ENCODE peak calls at places on chromosomes 5 and 9, in eight cellular contexts. One of them, this sample, is unnamed.

GRCh38 chr5:36889264-36889663 is 12.7 kb downstream of the NIPBL start:
- DNase-seq in GM12878: no peak
- DNase-seq in vagina: no peak
- DNase-seq in foreskin fibroblast: no peak
- DNase-seq in brain microvascular endothelial cell: no peak
- DNase-seq in BJ: no peak
- DNase-seq in AG04449: no peak
- DNase-seq in choroid plexus epithelial cell: no peak
- DNase-seq in this sample: no peak

GRCh38 chr9:93540305-93540704 is 36.1 kb upstream of the PHF2 start:
- DNase-seq in foreskin fibroblast: no peak
- DNase-seq in choroid plexus epithelial cell: no peak
- DNase-seq in GM12878: no peak
- DNase-seq in AG04449: no peak
- DNase-seq in vagina: no peak
- DNase-seq in brain microvascular endothelial cell: no peak
- DNase-seq in BJ: no peak
- DNase-seq in this sample: no peak

GRCh38 chr5:159106569-159107282 is 7.0 kb upstream of the EBF1 start:
- DNase-seq in vagina: no peak
- DNase-seq in AG04449: no peak
- DNase-seq in BJ: no peak
- DNase-seq in choroid plexus epithelial cell: peak
- DNase-seq in GM12878: no peak
- DNase-seq in foreskin fibroblast: peak
- DNase-seq in brain microvascular endothelial cell: peak
- DNase-seq in this sample: no peak

GRCh38 chr9:36337002-36337401 is 63.1 kb downstream of the RNF38 start:
- DNase-seq in brain microvascular endothelial cell: no peak
- DNase-seq in GM12878: no peak
- DNase-seq in foreskin fibroblast: no peak
- DNase-seq in vagina: no peak
- DNase-seq in choroid plexus epithelial cell: no peak
- DNase-seq in AG04449: no peak
- DNase-seq in BJ: no peak
- DNase-seq in this sample: no peak

GRCh38 chr9:34929506-34930102 is 28.5 kb upstream of the PHF24 start:
- DNase-seq in GM12878: no peak
- DNase-seq in choroid plexus epithelial cell: peak
- DNase-seq in AG04449: no peak
- DNase-seq in vagina: no peak
- DNase-seq in brain microvascular endothelial cell: peak
- DNase-seq in BJ: no peak
- DNase-seq in foreskin fibroblast: no peak
- DNase-seq in this sample: no peak

GRCh38 chr9:96249746-96250145 is 52.2 kb downstream of the HSD17B3 start:
- DNase-seq in choroid plexus epithelial cell: no peak
- DNase-seq in brain microvascular endothelial cell: no peak
- DNase-seq in vagina: no peak
- DNase-seq in AG04449: no peak
- DNase-seq in GM12878: no peak
- DNase-seq in BJ: no peak
- DNase-seq in foreskin fibroblast: no peak
- DNase-seq in this sample: no peak

GRCh38 chr5:176877793-176878331 is 21.3 kb downstream of the HK3 start:
- DNase-seq in AG04449: no peak
- DNase-seq in GM12878: no peak
- DNase-seq in vagina: no peak
- DNase-seq in choroid plexus epithelial cell: no peak
- DNase-seq in brain microvascular endothelial cell: no peak
- DNase-seq in BJ: no peak
- DNase-seq in foreskin fibroblast: no peak
- DNase-seq in this sample: no peak

GRCh38 chr5:116441223-116441622 is 133.4 kb downstream of the SEMA6A start:
- DNase-seq in choroid plexus epithelial cell: no peak
- DNase-seq in GM12878: no peak
- DNase-seq in foreskin fibroblast: no peak
- DNase-seq in brain microvascular endothelial cell: no peak
- DNase-seq in AG04449: no peak
- DNase-seq in BJ: no peak
- DNase-seq in vagina: no peak
- DNase-seq in this sample: no peak

GRCh38 chr9:136945333-136946227 is 537 bp downstream of the C8G start:
- DNase-seq in AG04449: no peak
- DNase-seq in GM12878: no peak
- DNase-seq in brain microvascular endothelial cell: no peak
- DNase-seq in foreskin fibroblast: no peak
- DNase-seq in vagina: no peak
- DNase-seq in BJ: no peak
- DNase-seq in choroid plexus epithelial cell: no peak
- DNase-seq in this sample: no peak

GRCh38 chr5:133232911-133233310 is 181.1 kb downstream of the HSPA4 start:
- DNase-seq in brain microvascular endothelial cell: no peak
- DNase-seq in GM12878: no peak
- DNase-seq in choroid plexus epithelial cell: no peak
- DNase-seq in vagina: no peak
- DNase-seq in BJ: no peak
- DNase-seq in foreskin fibroblast: no peak
- DNase-seq in AG04449: no peak
- DNase-seq in this sample: no peak

GRCh38 chr5:106047341-106047740 is 1623.4 kb downstream of the EFNA5 start:
- DNase-seq in brain microvascular endothelial cell: no peak
- DNase-seq in AG04449: no peak
- DNase-seq in choroid plexus epithelial cell: no peak
- DNase-seq in foreskin fibroblast: no peak
- DNase-seq in BJ: no peak
- DNase-seq in vagina: no peak
- DNase-seq in GM12878: no peak
- DNase-seq in this sample: no peak

GRCh38 chr5:10528056-10528816 is 35.6 kb upstream of the ANKRD33B start:
- DNase-seq in brain microvascular endothelial cell: no peak
- DNase-seq in vagina: no peak
- DNase-seq in GM12878: no peak
- DNase-seq in choroid plexus epithelial cell: peak
- DNase-seq in AG04449: peak
- DNase-seq in BJ: peak
- DNase-seq in foreskin fibroblast: peak
- DNase-seq in this sample: no peak

GRCh38 chr9:129962889-129963703 is 79.9 kb downstream of the FNBP1 start:
- DNase-seq in choroid plexus epithelial cell: peak
- DNase-seq in brain microvascular endothelial cell: peak
- DNase-seq in AG04449: no peak
- DNase-seq in GM12878: peak
- DNase-seq in foreskin fibroblast: peak
- DNase-seq in BJ: no peak
- DNase-seq in vagina: no peak
- DNase-seq in this sample: no peak

GRCh38 chr5:163809480-163809879 is 304.1 kb downstream of the MAT2B start:
- DNase-seq in AG04449: no peak
- DNase-seq in choroid plexus epithelial cell: peak
- DNase-seq in BJ: no peak
- DNase-seq in foreskin fibroblast: no peak
- DNase-seq in vagina: no peak
- DNase-seq in GM12878: no peak
- DNase-seq in brain microvascular endothelial cell: no peak
- DNase-seq in this sample: no peak

GRCh38 chr5:85646641-85647040 is 971.1 kb upstream of the COX7C start:
- DNase-seq in foreskin fibroblast: no peak
- DNase-seq in GM12878: no peak
- DNase-seq in vagina: no peak
- DNase-seq in AG04449: no peak
- DNase-seq in BJ: no peak
- DNase-seq in choroid plexus epithelial cell: no peak
- DNase-seq in brain microvascular endothelial cell: no peak
- DNase-seq in this sample: no peak

GRCh38 chr5:136768457-136768856 is 403.1 kb upstream of the TRPC7 start:
- DNase-seq in BJ: no peak
- DNase-seq in choroid plexus epithelial cell: no peak
- DNase-seq in vagina: no peak
- DNase-seq in brain microvascular endothelial cell: no peak
- DNase-seq in foreskin fibroblast: no peak
- DNase-seq in GM12878: no peak
- DNase-seq in AG04449: no peak
- DNase-seq in this sample: no peak

GRCh38 chr9:133477992-133478850 is 678 bp downstream of the SLC2A6 start:
- DNase-seq in GM12878: no peak
- DNase-seq in brain microvascular endothelial cell: peak
- DNase-seq in AG04449: no peak
- DNase-seq in BJ: no peak
- DNase-seq in choroid plexus epithelial cell: peak
- DNase-seq in vagina: no peak
- DNase-seq in foreskin fibroblast: peak
- DNase-seq in this sample: no peak

GRCh38 chr5:133706732-133707430 is 94.5 kb upstream of the FSTL4 start:
- DNase-seq in BJ: no peak
- DNase-seq in foreskin fibroblast: no peak
- DNase-seq in AG04449: no peak
- DNase-seq in vagina: peak
- DNase-seq in choroid plexus epithelial cell: no peak
- DNase-seq in GM12878: no peak
- DNase-seq in brain microvascular endothelial cell: no peak
- DNase-seq in this sample: no peak

GRCh38 chr5:61162010-61162831 is at the start of gene SMIM15:
- DNase-seq in brain microvascular endothelial cell: peak
- DNase-seq in BJ: peak
- DNase-seq in vagina: no peak
- DNase-seq in choroid plexus epithelial cell: peak
- DNase-seq in foreskin fibroblast: peak
- DNase-seq in AG04449: peak
- DNase-seq in GM12878: peak
- DNase-seq in this sample: no peak

GRCh38 chr5:66602621-66603020 is 6.4 kb downstream of the MAST4 start:
- DNase-seq in choroid plexus epithelial cell: no peak
- DNase-seq in AG04449: no peak
- DNase-seq in vagina: no peak
- DNase-seq in foreskin fibroblast: no peak
- DNase-seq in brain microvascular endothelial cell: no peak
- DNase-seq in BJ: no peak
- DNase-seq in GM12878: no peak
- DNase-seq in this sample: no peak

GRCh38 chr5:66595877-66596790 is at the start of gene MAST4:
- DNase-seq in GM12878: no peak
- DNase-seq in choroid plexus epithelial cell: peak
- DNase-seq in BJ: peak
- DNase-seq in AG04449: no peak
- DNase-seq in brain microvascular endothelial cell: peak
- DNase-seq in vagina: no peak
- DNase-seq in foreskin fibroblast: peak
- DNase-seq in this sample: peak

DNA sequence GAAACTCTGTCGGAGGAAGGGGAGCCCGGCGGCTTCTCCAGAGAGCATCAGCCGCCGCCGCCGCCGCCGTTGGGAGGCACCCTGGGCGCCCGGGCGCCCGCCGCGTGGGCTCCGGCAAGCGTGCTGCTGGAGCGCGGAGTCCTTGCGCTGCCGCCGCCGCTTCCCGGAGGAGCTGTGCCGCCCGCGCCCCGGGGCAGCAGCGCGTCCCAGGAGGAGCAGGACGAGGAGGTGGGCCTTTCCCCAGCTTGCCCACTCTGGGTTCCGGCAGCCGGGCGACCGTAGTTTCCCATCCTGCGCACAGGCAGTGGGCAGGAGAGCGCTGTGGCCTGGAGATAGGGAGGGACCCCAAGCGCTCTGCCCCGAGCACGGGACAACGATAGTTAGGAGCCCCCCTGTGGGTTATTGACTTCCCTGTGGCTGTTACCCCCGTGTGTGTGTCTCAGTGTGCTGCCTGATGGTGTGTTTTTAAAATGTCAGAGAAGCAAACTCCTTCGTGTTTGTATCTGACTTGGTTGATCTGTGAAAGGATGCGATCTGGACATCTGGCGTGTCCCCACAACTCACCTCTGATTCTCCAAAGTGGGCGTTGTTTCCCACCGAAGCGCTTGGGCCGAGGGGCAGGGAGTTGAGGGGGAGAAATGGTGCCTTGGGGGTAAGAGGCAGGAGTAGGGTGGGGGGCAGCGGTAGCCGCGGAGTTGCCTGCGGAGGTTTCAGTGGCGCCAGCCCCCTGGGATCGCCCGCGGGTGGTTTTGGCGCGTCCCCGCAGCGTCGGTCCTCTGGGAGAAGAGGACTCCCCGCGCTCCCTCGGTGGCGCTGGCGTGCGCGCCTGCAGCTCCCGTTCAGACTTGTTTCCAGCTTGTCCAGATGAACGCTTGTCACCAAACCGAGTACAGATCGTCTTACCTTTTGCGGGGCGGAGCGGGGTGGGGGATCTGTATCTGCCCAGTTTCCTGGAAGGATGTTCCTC is 881 bp downstream of the MAST4 start:
- DNase-seq in foreskin fibroblast: peak
- DNase-seq in BJ: no peak
- DNase-seq in AG04449: no peak
- DNase-seq in choroid plexus epithelial cell: peak
- DNase-seq in GM12878: no peak
- DNase-seq in brain microvascular endothelial cell: peak
- DNase-seq in vagina: no peak
- DNase-seq in this sample: no peak
- TF ChIP-seq CTCF in foreskin fibroblast: no peak
- TF ChIP-seq CTCF in BJ: no peak
- TF ChIP-seq CTCF in AG04449: no peak
- TF ChIP-seq CTCF in choroid plexus epithelial cell: no peak
- TF ChIP-seq CTCF in GM12878: no peak
- TF ChIP-seq CTCF in brain microvascular endothelial cell: no peak
- TF ChIP-seq CTCF in vagina: no peak
- TF ChIP-seq CTCF in this sample: no peak

GRCh38 chr5:2752875-2753435 is 1.5 kb upstream of the IRX2 start:
- DNase-seq in choroid plexus epithelial cell: no peak
- DNase-seq in AG04449: no peak
- DNase-seq in vagina: peak
- DNase-seq in GM12878: no peak
- DNase-seq in BJ: no peak
- DNase-seq in foreskin fibroblast: no peak
- DNase-seq in brain microvascular endothelial cell: no peak
- DNase-seq in this sample: no peak
- H3K4me3 ChIP-seq in choroid plexus epithelial cell: no peak
- H3K4me3 ChIP-seq in AG04449: peak
- H3K4me3 ChIP-seq in vagina: no peak
- H3K4me3 ChIP-seq in GM12878: no peak
- H3K4me3 ChIP-seq in BJ: peak
- H3K4me3 ChIP-seq in foreskin fibroblast: peak
- H3K4me3 ChIP-seq in brain microvascular endothelial cell: no peak
- H3K4me3 ChIP-seq in this sample: peak

DNA sequence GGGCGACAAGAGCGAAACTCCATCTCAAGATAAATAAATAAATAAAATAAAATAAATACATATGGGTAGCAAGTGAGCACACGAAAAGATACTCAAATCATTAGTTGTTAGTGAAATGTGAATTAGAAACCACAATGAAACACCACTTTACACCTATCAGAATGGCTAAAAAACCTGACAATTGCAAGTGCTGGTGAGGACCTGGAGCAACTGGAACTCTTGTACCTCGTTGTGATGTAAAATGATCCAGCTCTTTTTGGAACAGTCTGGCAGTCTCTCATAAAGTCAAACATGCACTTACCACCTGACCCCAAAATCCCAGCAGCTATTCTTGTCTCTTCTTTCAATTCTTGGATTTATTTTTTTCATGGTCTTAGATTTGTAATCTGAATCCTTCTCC is 69.2 kb upstream of the FBXW11 start:
- DNase-seq in choroid plexus epithelial cell: no peak
- DNase-seq in AG04449: no peak
- DNase-seq in vagina: no peak
- DNase-seq in GM12878: no peak
- DNase-seq in BJ: no peak
- DNase-seq in foreskin fibroblast: no peak
- DNase-seq in brain microvascular endothelial cell: no peak
- DNase-seq in this sample: no peak
- TF ChIP-seq CTCF in choroid plexus epithelial cell: no peak
- TF ChIP-seq CTCF in AG04449: no peak
- TF ChIP-seq CTCF in vagina: no peak
- TF ChIP-seq CTCF in GM12878: no peak
- TF ChIP-seq CTCF in BJ: no peak
- TF ChIP-seq CTCF in foreskin fibroblast: no peak
- TF ChIP-seq CTCF in brain microvascular endothelial cell: no peak
- TF ChIP-seq CTCF in this sample: no peak

GRCh38 chr5:150641006-150641570 is 628 bp downstream of the SYNPO start:
- DNase-seq in GM12878: no peak
- DNase-seq in brain microvascular endothelial cell: peak
- DNase-seq in choroid plexus epithelial cell: peak
- DNase-seq in BJ: no peak
- DNase-seq in foreskin fibroblast: peak
- DNase-seq in vagina: no peak
- DNase-seq in AG04449: no peak
- DNase-seq in this sample: no peak
- H3K4me3 ChIP-seq in GM12878: no peak
- H3K4me3 ChIP-seq in brain microvascular endothelial cell: peak
- H3K4me3 ChIP-seq in choroid plexus epithelial cell: peak
- H3K4me3 ChIP-seq in BJ: peak
- H3K4me3 ChIP-seq in foreskin fibroblast: peak
- H3K4me3 ChIP-seq in vagina: peak
- H3K4me3 ChIP-seq in AG04449: peak
- H3K4me3 ChIP-seq in this sample: peak

This sample was measured in epithelial cell of proximal tubule.